ENCODE peak calls at places on chromosomes 6 and 20, in four cellular contexts. One of them, this sample, is unnamed. For H3K27me3 and H3K9me3, the result is how much of the 10 kb centered on the place peaks cover.

GRCh38 chr6:90466191-90466940 is 120.5 kb downstream of the MAP3K7 start:
- DNase-seq in uterus: no peak
- DNase-seq in tibial artery: no peak
- DNase-seq in naive thymus-derived CD4-positive, alpha-beta T cell: no peak
- DNase-seq in this sample: no peak

GRCh38 chr6:116572162-116572561 is 858 bp downstream of the RWDD1 start:
- DNase-seq in naive thymus-derived CD4-positive, alpha-beta T cell: no peak
- DNase-seq in uterus: no peak
- DNase-seq in tibial artery: no peak
- DNase-seq in this sample: no peak

GRCh38 chr6:169935348-169935718 is 183.9 kb downstream of the ERMARD start:
- DNase-seq in naive thymus-derived CD4-positive, alpha-beta T cell: no peak
- DNase-seq in uterus: peak
- DNase-seq in tibial artery: no peak
- DNase-seq in this sample: no peak

GRCh38 chr20:3195607-3196230 is 8.8 kb downstream of the DDRGK1 start:
- DNase-seq in tibial artery: no peak
- DNase-seq in naive thymus-derived CD4-positive, alpha-beta T cell: no peak
- DNase-seq in uterus: no peak
- DNase-seq in this sample: no peak

GRCh38 chr6:30965140-30965601 is 18.3 kb upstream of the MUC21 start:
- DNase-seq in naive thymus-derived CD4-positive, alpha-beta T cell: no peak
- DNase-seq in uterus: no peak
- DNase-seq in tibial artery: no peak
- DNase-seq in this sample: no peak

GRCh38 chr20:34850969-34851368 is 21.7 kb downstream of the GGT7 start:
- DNase-seq in naive thymus-derived CD4-positive, alpha-beta T cell: no peak
- DNase-seq in tibial artery: no peak
- DNase-seq in uterus: no peak
- DNase-seq in this sample: no peak

GRCh38 chr6:39770476-39770875 is 21.7 kb upstream of the DAAM2 start:
- DNase-seq in tibial artery: no peak
- DNase-seq in uterus: no peak
- DNase-seq in naive thymus-derived CD4-positive, alpha-beta T cell: no peak
- DNase-seq in this sample: no peak

GRCh38 chr6:154921482-154921881 is 73.6 kb upstream of the TIAM2 start:
- DNase-seq in tibial artery: no peak
- DNase-seq in naive thymus-derived CD4-positive, alpha-beta T cell: no peak
- DNase-seq in uterus: no peak
- DNase-seq in this sample: no peak

GRCh38 chr6:142378138-142378875 is 76.5 kb downstream of the ADGRG6 start:
- DNase-seq in uterus: no peak
- DNase-seq in naive thymus-derived CD4-positive, alpha-beta T cell: no peak
- DNase-seq in tibial artery: no peak
- DNase-seq in this sample: no peak

GRCh38 chr20:58523072-58523681 is 8.0 kb upstream of the APCDD1L start:
- DNase-seq in naive thymus-derived CD4-positive, alpha-beta T cell: no peak
- DNase-seq in uterus: no peak
- DNase-seq in tibial artery: no peak
- DNase-seq in this sample: no peak

GRCh38 chr20:57658447-57659130 is 38.4 kb upstream of the ZBP1 start:
- DNase-seq in tibial artery: peak
- DNase-seq in uterus: no peak
- DNase-seq in naive thymus-derived CD4-positive, alpha-beta T cell: no peak
- DNase-seq in this sample: no peak

GRCh38 chr6:41561931-41562632 is 15.9 kb downstream of the FOXP4 start:
- DNase-seq in uterus: no peak
- DNase-seq in naive thymus-derived CD4-positive, alpha-beta T cell: peak
- DNase-seq in tibial artery: no peak
- DNase-seq in this sample: no peak

GRCh38 chr6:25085761-25086160 is 150.0 kb upstream of the RIPOR2 start:
- DNase-seq in tibial artery: no peak
- DNase-seq in naive thymus-derived CD4-positive, alpha-beta T cell: peak
- DNase-seq in uterus: no peak
- DNase-seq in this sample: no peak

GRCh38 chr6:11766056-11766455 is 12.5 kb downstream of the ADTRP start:
- DNase-seq in tibial artery: no peak
- DNase-seq in naive thymus-derived CD4-positive, alpha-beta T cell: no peak
- DNase-seq in uterus: no peak
- DNase-seq in this sample: no peak

GRCh38 chr20:1776608-1777475 is 118.4 kb upstream of the SIRPA start:
- DNase-seq in naive thymus-derived CD4-positive, alpha-beta T cell: peak
- DNase-seq in uterus: peak
- DNase-seq in tibial artery: peak
- DNase-seq in this sample: peak

GRCh38 chr6:163356324-163356723 is 58.2 kb upstream of the QKI start:
- DNase-seq in tibial artery: peak
- DNase-seq in uterus: no peak
- DNase-seq in naive thymus-derived CD4-positive, alpha-beta T cell: no peak
- DNase-seq in this sample: no peak

GRCh38 chr6:99618649-99619408 is 12.2 kb downstream of the PRDM13 start:
- DNase-seq in naive thymus-derived CD4-positive, alpha-beta T cell: no peak
- DNase-seq in tibial artery: no peak
- DNase-seq in uterus: no peak
- DNase-seq in this sample: no peak

GRCh38 chr6:32854376-32855178 is 585 bp downstream of the PSMB9 start:
- DNase-seq in naive thymus-derived CD4-positive, alpha-beta T cell: no peak
- DNase-seq in tibial artery: peak
- DNase-seq in uterus: peak
- DNase-seq in this sample: peak

GRCh38 chr6:32623693-32624092 is 13.5 kb upstream of the HLA-DQA1 start:
- DNase-seq in tibial artery: no peak
- DNase-seq in naive thymus-derived CD4-positive, alpha-beta T cell: peak
- DNase-seq in uterus: no peak
- DNase-seq in this sample: no peak

GRCh38 chr6:26576929-26577719 is 19.6 kb upstream of the ABT1 start:
- DNase-seq in naive thymus-derived CD4-positive, alpha-beta T cell: peak
- DNase-seq in uterus: no peak
- DNase-seq in tibial artery: no peak
- DNase-seq in this sample: no peak

GRCh38 chr6:73608761-73609160 is 45.0 kb downstream of the SLC17A5 start:
- DNase-seq in naive thymus-derived CD4-positive, alpha-beta T cell: no peak
- DNase-seq in tibial artery: no peak
- DNase-seq in uterus: no peak
- DNase-seq in this sample: no peak

GRCh38 chr6:73613806-73614536 is 39.8 kb downstream of the SLC17A5 start:
- DNase-seq in naive thymus-derived CD4-positive, alpha-beta T cell: no peak
- DNase-seq in uterus: no peak
- DNase-seq in tibial artery: no peak
- DNase-seq in this sample: no peak

GRCh38 chr6:73614802-73615201 is 39.0 kb downstream of the SLC17A5 start:
- DNase-seq in uterus: no peak
- DNase-seq in tibial artery: no peak
- DNase-seq in naive thymus-derived CD4-positive, alpha-beta T cell: no peak
- DNase-seq in this sample: no peak

GRCh38 chr6:73610444-73611275 is 43.1 kb downstream of the SLC17A5 start:
- DNase-seq in tibial artery: no peak
- DNase-seq in uterus: no peak
- DNase-seq in naive thymus-derived CD4-positive, alpha-beta T cell: peak
- DNase-seq in this sample: no peak

DNA sequence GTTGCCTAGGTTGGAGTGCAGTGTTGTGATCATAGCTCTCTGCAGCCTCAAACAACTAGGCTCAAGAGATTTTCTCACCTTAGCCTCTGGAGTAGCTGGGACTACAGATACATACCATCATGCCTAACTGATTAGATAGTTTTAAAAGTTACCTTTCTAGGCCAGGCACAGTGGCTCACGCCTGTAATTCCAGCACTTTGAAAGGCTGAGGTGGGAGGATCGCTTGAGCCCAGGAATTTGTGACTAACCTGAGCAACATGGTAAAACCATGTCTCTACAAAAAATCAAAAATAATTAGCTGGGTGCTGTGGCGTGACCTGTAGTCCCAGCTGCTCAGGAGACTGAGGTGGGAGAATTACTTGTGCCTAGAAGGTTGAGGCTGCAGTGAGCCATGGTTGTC is 41.2 kb downstream of the SLC17A5 start:
- DNase-seq in naive thymus-derived CD4-positive, alpha-beta T cell: no peak
- DNase-seq in tibial artery: no peak
- DNase-seq in uterus: no peak
- DNase-seq in this sample: no peak
- H3K27me3 ChIP-seq in naive thymus-derived CD4-positive, alpha-beta T cell: under half
- H3K27me3 ChIP-seq in tibial artery: under half
- H3K27me3 ChIP-seq in uterus: under half
- H3K27me3 ChIP-seq in this sample: under half

GRCh38 chr6:138229663-138230194 is 11.4 kb upstream of the PBOV1 start:
- DNase-seq in uterus: no peak
- DNase-seq in tibial artery: no peak
- DNase-seq in naive thymus-derived CD4-positive, alpha-beta T cell: no peak
- DNase-seq in this sample: no peak

GRCh38 chr6:138226701-138227315 is 8.5 kb upstream of the PBOV1 start:
- DNase-seq in tibial artery: no peak
- DNase-seq in uterus: no peak
- DNase-seq in naive thymus-derived CD4-positive, alpha-beta T cell: no peak
- DNase-seq in this sample: no peak

GRCh38 chr6:138230759-138231398 is 12.6 kb upstream of the PBOV1 start:
- DNase-seq in uterus: no peak
- DNase-seq in tibial artery: no peak
- DNase-seq in naive thymus-derived CD4-positive, alpha-beta T cell: no peak
- DNase-seq in this sample: no peak

GRCh38 chr6:138227316-138227781 is 9.1 kb upstream of the PBOV1 start:
- DNase-seq in naive thymus-derived CD4-positive, alpha-beta T cell: no peak
- DNase-seq in uterus: no peak
- DNase-seq in tibial artery: no peak
- DNase-seq in this sample: no peak

GRCh38 chr6:138229072-138229471 is 10.8 kb upstream of the PBOV1 start:
- DNase-seq in tibial artery: no peak
- DNase-seq in uterus: no peak
- DNase-seq in naive thymus-derived CD4-positive, alpha-beta T cell: no peak
- DNase-seq in this sample: no peak
- H3K27ac ChIP-seq in tibial artery: no peak
- H3K27ac ChIP-seq in uterus: no peak
- H3K27ac ChIP-seq in naive thymus-derived CD4-positive, alpha-beta T cell: no peak
- H3K27ac ChIP-seq in this sample: no peak

GRCh38 chr6:358847-359246 is 32.7 kb upstream of the IRF4 start:
- DNase-seq in tibial artery: peak
- DNase-seq in naive thymus-derived CD4-positive, alpha-beta T cell: no peak
- DNase-seq in uterus: no peak
- DNase-seq in this sample: no peak
- H3K9me3 ChIP-seq in tibial artery: under half
- H3K9me3 ChIP-seq in naive thymus-derived CD4-positive, alpha-beta T cell: under half
- H3K9me3 ChIP-seq in uterus: under half
- H3K9me3 ChIP-seq in this sample: under half

GRCh38 chr6:106356382-106356781 is 4.1 kb upstream of the CRYBG1 start:
- DNase-seq in naive thymus-derived CD4-positive, alpha-beta T cell: no peak
- DNase-seq in tibial artery: no peak
- DNase-seq in uterus: no peak
- DNase-seq in this sample: no peak
- H3K27me3 ChIP-seq in naive thymus-derived CD4-positive, alpha-beta T cell: under half
- H3K27me3 ChIP-seq in tibial artery: under half
- H3K27me3 ChIP-seq in uterus: under half
- H3K27me3 ChIP-seq in this sample: under half

GRCh38 chr20:49890651-49891361 is 24.5 kb downstream of the SPATA2 start:
- DNase-seq in naive thymus-derived CD4-positive, alpha-beta T cell: no peak
- DNase-seq in tibial artery: peak
- DNase-seq in uterus: peak
- DNase-seq in this sample: no peak

GRCh38 chr20:49891486-49891885 is 23.8 kb downstream of the SPATA2 start:
- DNase-seq in naive thymus-derived CD4-positive, alpha-beta T cell: no peak
- DNase-seq in tibial artery: peak
- DNase-seq in uterus: no peak
- DNase-seq in this sample: no peak

GRCh38 chr20:49894073-49894470 is 21.3 kb downstream of the SPATA2 start:
- DNase-seq in naive thymus-derived CD4-positive, alpha-beta T cell: no peak
- DNase-seq in uterus: no peak
- DNase-seq in tibial artery: peak
- DNase-seq in this sample: no peak

GRCh38 chr20:49893242-49894072 is 21.9 kb downstream of the SPATA2 start:
- DNase-seq in uterus: no peak
- DNase-seq in naive thymus-derived CD4-positive, alpha-beta T cell: no peak
- DNase-seq in tibial artery: peak
- DNase-seq in this sample: no peak

DNA sequence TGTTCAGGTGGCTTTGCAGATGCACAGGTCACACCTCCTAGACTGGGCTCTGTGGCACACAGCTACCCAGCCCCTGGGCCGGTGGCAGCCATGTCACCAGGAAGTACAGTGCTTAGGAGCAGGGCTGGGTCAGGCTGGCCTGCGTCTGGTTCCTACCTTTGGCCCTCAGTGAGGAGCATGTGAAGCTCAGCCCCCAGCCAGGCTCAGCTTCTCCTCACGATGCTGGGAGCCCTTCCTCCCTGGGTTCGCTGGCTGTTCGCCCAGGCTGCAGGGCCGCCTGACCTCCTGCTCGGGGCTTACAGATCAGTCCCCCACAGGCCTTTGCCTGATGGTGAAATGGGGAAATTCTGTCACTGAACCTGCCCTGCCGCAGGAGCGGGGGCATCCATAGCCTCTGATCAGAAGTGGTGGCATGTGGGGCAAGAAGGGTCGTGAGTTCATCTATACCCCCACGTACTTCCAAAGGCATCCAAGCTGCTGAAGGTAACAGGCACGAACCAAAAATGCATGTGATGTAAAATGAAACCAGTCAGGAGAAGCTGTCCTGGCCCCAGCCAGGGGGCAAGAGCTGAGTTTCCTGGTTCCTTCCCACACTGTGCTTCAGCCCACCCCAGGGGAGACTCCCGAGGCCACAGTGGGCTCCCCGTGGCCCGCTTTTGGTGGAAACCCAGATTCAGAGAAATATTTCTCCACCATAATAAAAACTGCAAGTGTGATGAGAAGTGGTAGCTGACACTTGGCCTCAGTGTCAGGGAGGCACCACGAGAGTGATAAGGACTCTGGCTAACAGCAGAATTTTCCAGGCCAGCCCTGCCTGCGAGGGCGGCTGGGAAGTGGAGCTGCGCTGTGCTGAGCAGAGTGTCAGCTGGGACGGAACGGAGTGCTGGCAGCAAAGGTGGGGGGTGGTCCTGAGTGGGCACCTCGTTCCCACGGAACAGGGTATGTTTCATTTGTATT is 22.8 kb downstream of the SPATA2 start:
- DNase-seq in tibial artery: peak
- DNase-seq in naive thymus-derived CD4-positive, alpha-beta T cell: no peak
- DNase-seq in uterus: no peak
- DNase-seq in this sample: no peak
- H3K27ac ChIP-seq in tibial artery: no peak
- H3K27ac ChIP-seq in naive thymus-derived CD4-positive, alpha-beta T cell: no peak
- H3K27ac ChIP-seq in uterus: peak
- H3K27ac ChIP-seq in this sample: no peak

GRCh38 chr20:11166716-11167115 is 492.9 kb upstream of the JAG1 start:
- DNase-seq in tibial artery: no peak
- DNase-seq in uterus: no peak
- DNase-seq in naive thymus-derived CD4-positive, alpha-beta T cell: no peak
- DNase-seq in this sample: no peak
- H3K9me3 ChIP-seq in tibial artery: under half
- H3K9me3 ChIP-seq in uterus: under half
- H3K9me3 ChIP-seq in naive thymus-derived CD4-positive, alpha-beta T cell: under half
- H3K9me3 ChIP-seq in this sample: under half

GRCh38 chr20:46160661-46161060 is 42.5 kb downstream of the CD40 start:
- DNase-seq in naive thymus-derived CD4-positive, alpha-beta T cell: no peak
- DNase-seq in tibial artery: no peak
- DNase-seq in uterus: no peak
- DNase-seq in this sample: no peak
- H3K27me3 ChIP-seq in naive thymus-derived CD4-positive, alpha-beta T cell: under half
- H3K27me3 ChIP-seq in tibial artery: half or more
- H3K27me3 ChIP-seq in uterus: under half
- H3K27me3 ChIP-seq in this sample: under half

GRCh38 chr20:56422824-56423189 is 10.7 kb downstream of the CASS4 start:
- DNase-seq in tibial artery: peak
- DNase-seq in naive thymus-derived CD4-positive, alpha-beta T cell: no peak
- DNase-seq in uterus: no peak
- DNase-seq in this sample: no peak
- H3K27ac ChIP-seq in tibial artery: no peak
- H3K27ac ChIP-seq in naive thymus-derived CD4-positive, alpha-beta T cell: peak
- H3K27ac ChIP-seq in uterus: peak
- H3K27ac ChIP-seq in this sample: no peak

This sample was measured in effector memory CD4-positive, alpha-beta T cell.